ENCODE peak calls at places on chromosomes 11 and 22, in eight cellular contexts. O, Z, S, A, P, J, H and N are unnamed samples.

GRCh38 chr11:120030411-120030810 is 107.5 kb downstream of the TRIM29 start:
- DNase-seq in O (no peak), Z (no peak), S (no peak), A (no peak), P (no peak), J (no peak), H (no peak), N (no peak)

GRCh38 chr11:14783788-14784187 is 108.2 kb downstream of the CYP2R1 start:
- DNase-seq in O (no peak), Z (no peak), S (no peak), A (no peak), P (no peak), J (no peak), H (no peak), N (no peak)

GRCh38 chr11:119671048-119671447 is 58.0 kb downstream of the NECTIN1 start:
- DNase-seq in O (no peak), Z (no peak), S (no peak), A (peak), P (no peak), J (peak), H (no peak), N (peak)

GRCh38 chr11:94131363-94132115 is 2.9 kb downstream of the PANX1 start:
- DNase-seq in O (no peak), Z (no peak), S (no peak), A (peak), P (peak), J (no peak), H (no peak), N (no peak)

GRCh38 chr22:28283025-28283654 is 364.1 kb upstream of the PITPNB start:
- DNase-seq in O (no peak), Z (no peak), S (no peak), A (no peak), P (no peak), J (no peak), H (no peak), N (no peak)

GRCh38 chr11:36361901-36362391 is 65.9 kb downstream of the PRR5L start:
- DNase-seq in O (no peak), Z (no peak), S (no peak), A (peak), P (no peak), J (no peak), H (peak), N (no peak)

GRCh38 chr11:10233581-10233980 is 60.4 kb downstream of the SBF2 start:
- DNase-seq in O (no peak), Z (no peak), S (no peak), A (peak), P (no peak), J (no peak), H (no peak), N (no peak)

GRCh38 chr11:6219359-6219758 is 14.0 kb downstream of the C11orf42 start:
- DNase-seq in O (no peak), Z (no peak), S (no peak), A (peak), P (no peak), J (no peak), H (peak), N (no peak)

GRCh38 chr11:48109046-48109666 is 107.5 kb upstream of the OR4B1 start:
- DNase-seq in O (peak), Z (no peak), S (no peak), A (peak), P (no peak), J (no peak), H (peak), N (no peak)

GRCh38 chr11:114284021-114284420 is 12.2 kb upstream of the NNMT start:
- DNase-seq in O (no peak), Z (peak), S (no peak), A (no peak), P (no peak), J (no peak), H (no peak), N (no peak)

GRCh38 chr22:49994361-49995058 is 18.1 kb downstream of the IL17REL start:
- DNase-seq in O (no peak), Z (no peak), S (no peak), A (no peak), P (no peak), J (peak), H (no peak), N (no peak)

GRCh38 chr22:49975543-49976389 is 15.2 kb downstream of the PIM3 start:
- DNase-seq in O (no peak), Z (peak), S (peak), A (no peak), P (peak), J (no peak), H (peak), N (no peak)

GRCh38 chr11:101914349-101914736 is 467 bp upstream of the CEP126 start:
- DNase-seq in O (no peak), Z (no peak), S (no peak), A (peak), P (no peak), J (no peak), H (no peak), N (no peak)

GRCh38 chr11:114086394-114086793 is 26.9 kb downstream of the ZBTB16 start:
- DNase-seq in O (no peak), Z (no peak), S (no peak), A (no peak), P (no peak), J (no peak), H (no peak), N (no peak)

GRCh38 chr22:46377566-46378498 is 42.3 kb downstream of the TRMU start:
- DNase-seq in O (no peak), Z (no peak), S (no peak), A (peak), P (no peak), J (no peak), H (peak), N (no peak)

GRCh38 chr11:114293201-114293711 is 2.9 kb upstream of the NNMT start:
- DNase-seq in O (no peak), Z (no peak), S (no peak), A (no peak), P (no peak), J (no peak), H (no peak), N (no peak)

GRCh38 chr11:35107866-35108265 is 31.1 kb upstream of the CD44 start:
- DNase-seq in O (no peak), Z (no peak), S (no peak), A (no peak), P (no peak), J (no peak), H (no peak), N (no peak)

GRCh38 chr11:111454561-111455192 is 57.5 kb downstream of the BTG4 start:
- DNase-seq in O (peak), Z (no peak), S (no peak), A (peak), P (peak), J (no peak), H (peak), N (peak)

GRCh38 chr11:37532271-37532670 is 934.2 kb upstream of the RAG2 start:
- DNase-seq in O (no peak), Z (no peak), S (no peak), A (no peak), P (no peak), J (no peak), H (no peak), N (no peak)

GRCh38 chr11:96311120-96311568 is 31.9 kb downstream of the MAML2 start:
- DNase-seq in O (no peak), Z (no peak), S (no peak), A (no peak), P (no peak), J (no peak), H (no peak), N (no peak)

GRCh38 chr22:19523240-19524169 is 705 bp downstream of the CLDN5 start:
- DNase-seq in O (no peak), Z (peak), S (no peak), A (peak), P (no peak), J (no peak), H (no peak), N (no peak)

GRCh38 chr11:1825039-1825740 is 9.6 kb upstream of the SYT8 start:
- DNase-seq in O (peak), Z (peak), S (no peak), A (peak), P (no peak), J (no peak), H (peak), N (no peak)

GRCh38 chr11:97740783-97741151 is 1280.0 kb upstream of the CNTN5 start:
- DNase-seq in O (no peak), Z (no peak), S (no peak), A (no peak), P (no peak), J (no peak), H (no peak), N (no peak)

GRCh38 chr11:65491163-65491465 is 7.7 kb upstream of the MALAT1 start:
- DNase-seq in O (no peak), Z (no peak), S (no peak), A (peak), P (no peak), J (no peak), H (no peak), N (no peak)

GRCh38 chr22:30284172-30284571 is 5.1 kb downstream of the CASTOR1 start:
- DNase-seq in O (no peak), Z (no peak), S (no peak), A (no peak), P (no peak), J (no peak), H (no peak), N (no peak)

GRCh38 chr22:43983808-43984207 is 28.6 kb downstream of the SAMM50 start:
- DNase-seq in O (no peak), Z (no peak), S (no peak), A (no peak), P (no peak), J (no peak), H (no peak), N (no peak)

GRCh38 chr11:102012946-102013345 is 34.3 kb upstream of the CFAP300 start:
- DNase-seq in O (no peak), Z (no peak), S (no peak), A (peak), P (no peak), J (no peak), H (no peak), N (no peak)

GRCh38 chr22:47193606-47194316 is 431.3 kb downstream of the TBC1D22A start:
- DNase-seq in O (no peak), Z (peak), S (no peak), A (no peak), P (no peak), J (peak), H (no peak), N (no peak)

GRCh38 chr22:30890689-30891442 is 77.7 kb downstream of the MORC2 start:
- DNase-seq in O (peak), Z (peak), S (no peak), A (peak), P (peak), J (peak), H (peak), N (no peak)

GRCh38 chr11:83971063-83971462 is 684.9 kb upstream of the CCDC90B start:
- DNase-seq in O (no peak), Z (no peak), S (no peak), A (peak), P (no peak), J (no peak), H (no peak), N (no peak)

GRCh38 chr11:25065711-25066110 is 568.9 kb downstream of the LUZP2 start:
- DNase-seq in O (no peak), Z (no peak), S (no peak), A (peak), P (no peak), J (no peak), H (peak), N (no peak)

GRCh38 chr11:65558785-65559509 is 788 bp upstream of the LTBP3 start:
- DNase-seq in O (no peak), Z (peak), S (peak), A (no peak), P (peak), J (peak), H (peak), N (peak)

GRCh38 chr11:65892661-65893317 is 2.3 kb downstream of the CCDC85B start:
- DNase-seq in O (no peak), Z (peak), S (no peak), A (no peak), P (no peak), J (no peak), H (no peak), N (no peak)

GRCh38 chr11:71283960-71284359 is 31.6 kb upstream of the SHANK2 start:
- DNase-seq in O (no peak), Z (peak), S (no peak), A (no peak), P (no peak), J (no peak), H (no peak), N (no peak)

GRCh38 chr11:770642-771616 is 6.4 kb downstream of the GATD1 start:
- DNase-seq in O (no peak), Z (no peak), S (no peak), A (no peak), P (no peak), J (no peak), H (no peak), N (no peak)

GRCh38 chr11:773425-773824 is 3.9 kb downstream of the GATD1 start:
- DNase-seq in O (no peak), Z (no peak), S (no peak), A (no peak), P (no peak), J (no peak), H (no peak), N (no peak)

GRCh38 chr11:773830-774229 is 3.5 kb downstream of the GATD1 start:
- DNase-seq in O (no peak), Z (no peak), S (no peak), A (no peak), P (no peak), J (no peak), H (no peak), N (no peak)

GRCh38 chr11:771617-772204 is 5.6 kb downstream of the GATD1 start:
- DNase-seq in O (no peak), Z (no peak), S (no peak), A (no peak), P (no peak), J (no peak), H (no peak), N (no peak)

GRCh38 chr11:772429-773390 is 4.6 kb downstream of the GATD1 start:
- DNase-seq in O (no peak), Z (no peak), S (no peak), A (no peak), P (no peak), J (no peak), H (no peak), N (peak)
- H3K27ac ChIP-seq in O (no peak), Z (no peak), S (no peak), A (no peak), P (no peak), J (no peak), H (peak), N (peak)

DNA sequence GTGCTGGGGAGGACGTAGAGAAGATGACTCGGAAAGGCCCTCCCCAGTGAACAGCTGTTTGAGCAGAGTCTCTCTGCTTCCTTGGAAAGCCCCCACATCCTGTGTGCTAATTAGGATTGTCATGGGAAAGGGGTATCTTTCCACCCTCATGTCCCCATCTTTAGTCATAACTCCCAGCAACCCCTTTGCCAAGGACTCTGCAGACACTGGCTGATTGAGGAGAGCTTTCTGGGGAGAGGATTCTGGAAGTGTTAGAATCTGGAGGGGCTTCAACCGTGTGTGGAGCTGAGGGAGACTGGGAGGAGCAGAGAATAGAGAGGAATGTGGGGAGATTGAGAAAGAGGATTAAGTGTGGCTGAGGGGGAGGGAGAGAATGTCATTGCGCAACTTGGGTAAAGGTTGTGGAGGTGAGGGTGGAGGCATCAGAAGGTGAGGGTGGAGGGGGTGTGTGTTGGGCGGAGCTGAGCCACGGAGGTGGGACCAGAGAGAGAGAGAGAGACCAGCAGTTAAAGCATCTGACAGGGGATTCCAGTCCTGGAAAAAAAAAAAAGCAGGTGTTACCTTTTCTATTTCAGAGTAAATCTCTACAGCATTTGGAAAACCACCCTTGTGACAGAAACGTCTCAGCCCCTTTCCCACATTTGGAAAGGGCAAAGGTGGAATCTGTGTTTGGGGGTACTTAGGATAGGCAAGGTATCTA is 2.2 kb downstream of the DTX4 start:
- DNase-seq in O (no peak), Z (no peak), S (no peak), A (peak), P (no peak), J (peak), H (no peak), N (peak)
- H3K27ac ChIP-seq in O (no peak), Z (peak), S (no peak), A (no peak), P (no peak), J (peak), H (peak), N (peak)

DNA sequence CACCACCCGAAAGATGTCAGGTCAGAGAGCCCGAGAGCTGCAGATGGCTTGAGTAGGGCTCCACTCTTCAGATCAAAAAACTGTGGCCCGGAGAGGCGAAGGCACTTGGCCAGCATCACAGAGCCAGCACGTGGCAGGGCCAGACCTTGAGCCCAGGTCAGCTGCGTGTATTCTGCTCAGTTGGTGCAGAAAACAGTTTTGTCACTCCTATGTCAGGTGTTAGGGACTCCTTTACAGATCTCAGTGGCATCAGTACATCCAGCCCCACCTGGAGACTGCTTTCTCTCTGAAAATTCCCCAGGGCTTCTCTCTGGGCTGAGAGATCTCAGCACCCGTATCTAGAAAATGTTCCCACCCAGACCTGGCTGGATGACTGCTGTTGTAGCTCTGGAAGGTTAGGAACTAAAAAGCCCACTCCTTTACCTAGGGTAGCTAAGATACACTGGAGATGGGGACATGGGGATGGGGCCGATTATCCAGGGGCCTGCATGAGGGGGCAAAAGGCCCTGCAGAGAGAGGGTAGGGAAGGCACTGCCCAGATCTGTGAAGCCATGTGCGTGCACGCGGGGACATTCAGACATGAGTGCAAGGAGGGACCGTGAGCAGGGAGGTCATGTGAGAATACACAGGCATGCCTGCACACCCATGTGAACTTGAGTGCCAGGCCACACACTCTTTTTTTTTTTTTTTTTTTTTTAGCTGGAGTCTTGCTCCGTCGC is 3.4 kb downstream of the APOA1 start:
- DNase-seq in O (no peak), Z (peak), S (no peak), A (no peak), P (no peak), J (no peak), H (no peak), N (no peak)
- H3K27ac ChIP-seq in O (no peak), Z (no peak), S (no peak), A (no peak), P (no peak), J (no peak), H (no peak), N (no peak)

DNA sequence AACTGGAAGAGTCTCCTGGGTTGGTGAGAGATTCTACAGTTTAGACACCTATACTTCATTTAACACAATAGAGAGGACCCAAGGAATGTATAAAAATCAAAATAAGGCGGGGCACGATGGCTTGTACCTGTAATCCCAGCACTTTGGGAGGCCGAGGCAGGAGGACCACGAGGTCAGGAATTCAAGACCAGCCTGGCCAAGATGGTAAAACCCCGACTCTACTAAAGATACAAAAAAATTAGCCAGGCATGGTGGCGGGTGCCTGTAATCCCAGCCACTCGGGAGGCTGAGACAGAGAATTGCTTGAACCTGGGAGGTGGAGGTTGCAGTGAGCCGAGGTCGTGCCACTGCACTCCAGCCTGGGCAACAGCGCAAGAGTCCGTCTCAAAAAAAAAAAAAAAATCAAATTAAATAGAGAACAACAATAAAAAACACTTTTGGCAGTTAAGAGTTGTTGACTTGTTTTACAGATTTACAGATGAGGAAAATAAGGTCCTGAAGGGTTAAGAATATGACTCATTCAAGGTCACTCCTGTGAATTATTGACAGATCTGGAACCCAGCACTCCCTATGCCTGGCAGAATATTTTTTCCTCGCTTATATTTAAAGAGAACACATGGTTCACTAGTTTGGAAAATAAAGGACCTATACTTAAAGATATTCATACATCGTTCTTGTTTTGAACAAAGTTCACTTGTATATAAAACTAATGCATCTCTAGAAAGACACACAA is 5.2 kb downstream of the LGR4 start:
- DNase-seq in O (no peak), Z (no peak), S (no peak), A (no peak), P (no peak), J (no peak), H (peak), N (no peak)
- H3K27ac ChIP-seq in O (no peak), Z (peak), S (no peak), A (peak), P (no peak), J (no peak), H (peak), N (peak)

GRCh38 chr22:37911697-37912096 is 5.6 kb downstream of the MICALL1 start:
- DNase-seq in O (no peak), Z (no peak), S (no peak), A (no peak), P (no peak), J (no peak), H (no peak), N (no peak)
- H3K27ac ChIP-seq in O (no peak), Z (no peak), S (no peak), A (peak), P (no peak), J (no peak), H (no peak), N (no peak)

GRCh38 chr11:67506426-67507032 is 1.4 kb upstream of the PITPNM1 start:
- DNase-seq in O (peak), Z (no peak), S (no peak), A (no peak), P (no peak), J (peak), H (no peak), N (no peak)
- H3K27ac ChIP-seq in O (peak), Z (peak), S (peak), A (peak), P (no peak), J (no peak), H (peak), N (peak)

DNA sequence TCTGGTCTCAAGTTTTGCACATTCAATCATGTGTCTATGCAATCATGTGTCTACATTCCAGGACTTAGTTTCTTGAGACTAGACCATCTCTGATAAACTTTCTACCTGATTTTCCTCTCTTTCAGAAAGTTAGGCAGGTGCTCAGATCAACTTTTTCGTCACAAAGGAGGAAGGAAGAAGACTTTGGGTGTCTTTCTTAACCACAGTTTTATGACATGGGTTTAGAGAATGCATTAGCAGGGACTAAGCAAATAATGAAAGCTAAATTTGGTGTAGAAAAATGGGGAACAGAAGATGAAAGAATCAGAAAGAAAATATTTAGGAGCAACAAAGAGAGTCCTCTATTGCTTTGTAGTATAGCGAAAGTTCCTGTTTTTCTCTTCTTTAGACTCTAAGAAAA is 7.7 kb upstream of the GLYATL1B start:
- DNase-seq in O (peak), Z (no peak), S (no peak), A (no peak), P (no peak), J (no peak), H (no peak), N (no peak)
- H3K27ac ChIP-seq in O (peak), Z (peak), S (no peak), A (no peak), P (no peak), J (no peak), H (no peak), N (no peak)